ENCODE peak calls at places on chromosomes 3 and 15, in five cellular contexts. W is NCI-H1417; Z is NCI-H345; G is colonic mucosa; R is stimulated activated CD4-positive, alpha-beta T cell treated with anti-CD3 and anti-CD28 coated beads, Interleukin-12 subunit alpha, Interleukin-12 subunit beta, amount 100 ng/mL, for 4 hours. Y is an unnamed sample.

GRCh38 chr3:170012683-170013400 is 25.0 kb upstream of the GPR160 start:
- DNase-seq in W (peak; percentile 89), Z (no peak), G (peak; percentile 36), R (no peak), Y (no peak)

GRCh38 chr15:100189849-100190248 is 151.9 kb downstream of the ADAMTS17 start:
- DNase-seq in W (no peak), Z (no peak), G (no peak), R (no peak), Y (peak; percentile 19)

GRCh38 chr3:154684021-154684420 is 254.0 kb upstream of the GPR149 start:
- DNase-seq in W (peak; percentile 18), Z (no peak), G (no peak), R (no peak), Y (no peak)

GRCh38 chr3:143731776-143732175 is 116.5 kb downstream of the SLC9A9 start:
- DNase-seq in W (no peak), Z (peak; percentile 31), G (no peak), R (no peak), Y (no peak)

GRCh38 chr15:31801152-31801551 is 229.2 kb upstream of the CHRNA7 start:
- DNase-seq in W (no peak), Z (no peak), G (no peak), R (no peak), Y (no peak)

GRCh38 chr3:43338295-43338694 is 52.0 kb downstream of the SNRK start:
- DNase-seq in W (peak; percentile 2), Z (no peak), G (no peak), R (no peak), Y (no peak)

GRCh38 chr3:134274571-134274970 is 23.9 kb upstream of the RYK start:
- DNase-seq in W (no peak), Z (no peak), G (no peak), R (no peak), Y (no peak)

GRCh38 chr15:34355241-34355640 is 11.8 kb downstream of the LPCAT4 start:
- DNase-seq in W (no peak), Z (no peak), G (no peak), R (no peak), Y (no peak)

GRCh38 chr15:64634020-64634419 is 141.4 kb downstream of the RBPMS2 start:
- DNase-seq in W (peak; percentile 90), Z (no peak), G (no peak), R (no peak), Y (no peak)

GRCh38 chr15:56320861-56321260 is 44.4 kb upstream of the TEX9 start:
- DNase-seq in W (no peak), Z (no peak), G (no peak), R (no peak), Y (no peak)

GRCh38 chr15:62075595-62076279 is 9.0 kb downstream of the C2CD4A start:
- DNase-seq in W (no peak), Z (peak; percentile 5), G (no peak), R (no peak), Y (no peak)

GRCh38 chr3:129845956-129846355 is 47.6 kb downstream of the TMCC1 start:
- DNase-seq in W (no peak), Z (no peak), G (no peak), R (no peak), Y (no peak)

GRCh38 chr15:50971115-50971514 is 62.6 kb downstream of the AP4E1 start:
- DNase-seq in W (no peak), Z (no peak), G (no peak), R (no peak), Y (no peak)

GRCh38 chr15:38362355-38362754 is 91.6 kb upstream of the FAM98B start:
- DNase-seq in W (no peak), Z (no peak), G (no peak), R (no peak), Y (no peak)

GRCh38 chr15:63023351-63023945 is 19.1 kb upstream of the TPM1 start:
- DNase-seq in W (no peak), Z (no peak), G (no peak), R (no peak), Y (no peak)

GRCh38 chr3:172787746-172788145 is 37.2 kb downstream of the ECT2 start:
- DNase-seq in W (no peak), Z (no peak), G (no peak), R (no peak), Y (no peak)

GRCh38 chr15:99606646-99607045 is 40.9 kb downstream of the MEF2A start:
- DNase-seq in W (no peak), Z (no peak), G (no peak), R (no peak), Y (no peak)

Y was measured in spleen.